ENCODE peak calls at places on chromosomes 7 and 10, in four cellular contexts. H is tibial nerve, B is aorta, F is endodermal cell. L is an unnamed sample. For H3K9me3, the result is how much of the 10 kb centered on the place peaks cover.

GRCh38 chr10:1525354-1526162 is 211.8 kb downstream of the ADARB2 start:
- DNase-seq in H (no peak), B (no peak), F (no peak), L (no peak)

GRCh38 chr10:7258948-7259523 is 151.8 kb downstream of the SFMBT2 start:
- DNase-seq in B (no peak), H (no peak), F (no peak), L (no peak)

GRCh38 chr10:14838582-14839304 is 637 bp downstream of the HSPA14 start:
- DNase-seq in H (no peak), F (peak), B (peak), L (peak)

GRCh38 chr10:75962395-75963061 is 531.1 kb downstream of the LRMDA start:
- DNase-seq in B (no peak), H (no peak), F (no peak), L (no peak)

GRCh38 chr10:97388152-97388551 is 13.0 kb downstream of the RRP12 start:
- DNase-seq in H (no peak), B (peak), F (no peak), L (no peak)

GRCh38 chr10:112295853-112296830 is 12.9 kb downstream of the TECTB start:
- DNase-seq in F (no peak), B (no peak), H (no peak), L (peak)

GRCh38 chr10:89550509-89550908 is 15.1 kb upstream of the SLC16A12 start:
- DNase-seq in H (no peak), B (peak), F (no peak), L (no peak)

GRCh38 chr7:38374507-38374906 is 101.1 kb upstream of the TARP start:
- DNase-seq in B (no peak), H (no peak), F (peak), L (no peak)

GRCh38 chr7:2471022-2471329 is 5.2 kb downstream of the GRIFIN start:
- DNase-seq in H (no peak), F (no peak), B (no peak), L (no peak)

GRCh38 chr7:70619130-70619529 is 512.8 kb upstream of the GALNT17 start:
- DNase-seq in F (peak), B (no peak), H (no peak), L (no peak)

GRCh38 chr10:7826971-7827370 is 8.7 kb downstream of the TAF3 start:
- DNase-seq in F (peak), B (no peak), H (no peak), L (no peak)

GRCh38 chr7:48847896-48848295 is 76.5 kb upstream of the CDC14C start:
- DNase-seq in F (no peak), H (no peak), B (no peak), L (no peak)

GRCh38 chr10:79451046-79451699 is 5.7 kb upstream of the ZCCHC24 start:
- DNase-seq in F (no peak), B (no peak), H (no peak), L (no peak)

GRCh38 chr7:25167262-25167843 is 42.3 kb upstream of the CYCS start:
- DNase-seq in B (no peak), F (no peak), H (no peak), L (no peak)

GRCh38 chr7:25669954-25670841 is 441.9 kb upstream of the NPVF start:
- DNase-seq in H (peak), B (no peak), F (no peak), L (no peak)

GRCh38 chr10:86360657-86361056 is 5.9 kb downstream of the GRID1 start:
- DNase-seq in F (no peak), H (no peak), B (no peak), L (no peak)

GRCh38 chr7:105688617-105689016 is 107.3 kb upstream of the EFCAB10 start:
- DNase-seq in F (peak), B (no peak), H (no peak), L (no peak)

GRCh38 chr7:368651-369475 is 78.9 kb downstream of the FOXL3 start:
- DNase-seq in F (no peak), H (no peak), B (peak), L (peak)

GRCh38 chr7:55185321-55185802 is 166.5 kb downstream of the EGFR start:
- DNase-seq in F (no peak), B (no peak), H (no peak), L (no peak)

GRCh38 chr10:121130382-121130781 is 279.2 kb downstream of the WDR11 start:
- DNase-seq in B (no peak), F (no peak), H (no peak), L (no peak)
- H3K9me3 ChIP-seq in B (under half), F (under half), H (under half), L (under half)

GRCh38 chr10:30500534-30500933 is 66.5 kb downstream of the MAP3K8 start:
- DNase-seq in H (no peak), F (no peak), B (no peak), L (no peak)
- H3K27ac ChIP-seq in H (no peak), F (no peak), B (no peak), L (no peak)

GRCh38 chr10:35442592-35442991 is 106.3 kb downstream of the CCNY start:
- DNase-seq in F (no peak), B (no peak), H (no peak), L (no peak)
- H3K9me3 ChIP-seq in F (half or more), B (under half), H (under half), L (under half)

GRCh38 chr7:77679608-77680007 is 16.7 kb upstream of the RSBN1L start:
- DNase-seq in H (no peak), B (no peak), F (no peak), L (no peak)
- H3K27ac ChIP-seq in H (no peak), B (no peak), F (no peak), L (no peak)

GRCh38 chr7:64729089-64729848 is 63.3 kb downstream of the ZNF107 start:
- DNase-seq in H (no peak), F (no peak), B (no peak), L (no peak)

GRCh38 chr7:64736575-64736974 is 57.7 kb upstream of the ZNF138 start:
- DNase-seq in F (no peak), H (no peak), B (no peak), L (no peak)

GRCh38 chr7:64733550-64734240 is 60.5 kb upstream of the ZNF138 start:
- DNase-seq in H (no peak), F (no peak), B (no peak), L (no peak)
- H3K9me3 ChIP-seq in H (under half), F (under half), B (under half), L (under half)

DNA sequence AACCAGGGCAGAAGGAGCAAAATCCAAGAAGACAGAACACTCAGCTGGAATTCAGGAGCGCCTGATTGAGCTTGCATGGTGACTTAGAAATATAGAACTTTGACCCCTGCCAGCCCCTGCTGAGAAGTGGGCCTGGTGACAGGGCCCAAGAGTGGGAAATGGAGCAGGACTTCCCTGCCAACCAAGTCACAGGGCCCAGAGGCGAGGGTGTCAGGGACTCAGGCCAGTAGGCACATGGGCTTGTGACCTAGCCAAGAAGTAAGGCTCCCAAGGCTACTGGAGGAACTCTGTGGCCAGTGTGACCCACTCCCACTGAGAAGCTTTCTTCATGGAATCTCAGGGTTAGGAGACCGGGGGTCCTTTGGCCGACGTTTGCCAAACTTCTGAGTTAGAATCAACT is 31.9 kb downstream of the LRRC20 start:
- DNase-seq in B (no peak), H (no peak), F (no peak), L (no peak)
- H3K27ac ChIP-seq in B (no peak), H (no peak), F (no peak), L (no peak)

GRCh38 chr10:128880221-128880620 is 586.8 kb upstream of the MGMT start:
- DNase-seq in B (no peak), F (peak), H (no peak), L (no peak)
- H3K9me3 ChIP-seq in B (under half), F (under half), H (under half), L (under half)

L was measured in right lobe of liver.